ENCODE peak calls at places on chromosomes 11 and 22, in eight cellular contexts. One of them, this sample, is unnamed.

GRCh38 chr11:126853732-126854131 is 146.8 kb downstream of the KIRREL3 start:
- DNase-seq in effector memory CD8-positive, alpha-beta T cell: no peak
- DNase-seq in lung microvascular endothelial cell: no peak
- DNase-seq in frontal cortex: no peak
- DNase-seq in EH: peak
- DNase-seq in stimulated activated CD4-positive, alpha-beta T cell treated with anti-CD3 and anti-CD28 coated beads, Interleukin-4, amount 100 ng/mL, for 4 hours: no peak
- DNase-seq in EL: no peak
- DNase-seq in HFF-Myc: no peak
- DNase-seq in this sample: no peak

GRCh38 chr11:116790167-116791001 is 1.3 kb downstream of the APOA5 start:
- DNase-seq in effector memory CD8-positive, alpha-beta T cell: no peak
- DNase-seq in lung microvascular endothelial cell: no peak
- DNase-seq in frontal cortex: no peak
- DNase-seq in EH: no peak
- DNase-seq in stimulated activated CD4-positive, alpha-beta T cell treated with anti-CD3 and anti-CD28 coated beads, Interleukin-4, amount 100 ng/mL, for 4 hours: no peak
- DNase-seq in EL: no peak
- DNase-seq in HFF-Myc: no peak
- DNase-seq in this sample: no peak

GRCh38 chr11:77069336-77069968 is 2.7 kb downstream of the CAPN5 start:
- DNase-seq in effector memory CD8-positive, alpha-beta T cell: no peak
- DNase-seq in lung microvascular endothelial cell: no peak
- DNase-seq in frontal cortex: no peak
- DNase-seq in EH: no peak
- DNase-seq in stimulated activated CD4-positive, alpha-beta T cell treated with anti-CD3 and anti-CD28 coated beads, Interleukin-4, amount 100 ng/mL, for 4 hours: no peak
- DNase-seq in EL: no peak
- DNase-seq in HFF-Myc: no peak
- DNase-seq in this sample: no peak

GRCh38 chr22:36252754-36253522 is at the start of gene APOL1:
- DNase-seq in effector memory CD8-positive, alpha-beta T cell: peak
- DNase-seq in lung microvascular endothelial cell: peak
- DNase-seq in frontal cortex: no peak
- DNase-seq in EH: peak
- DNase-seq in stimulated activated CD4-positive, alpha-beta T cell treated with anti-CD3 and anti-CD28 coated beads, Interleukin-4, amount 100 ng/mL, for 4 hours: peak
- DNase-seq in EL: peak
- DNase-seq in HFF-Myc: no peak
- DNase-seq in this sample: peak

GRCh38 chr22:30386960-30387848 is at the start of gene RNF215:
- DNase-seq in effector memory CD8-positive, alpha-beta T cell: peak
- DNase-seq in lung microvascular endothelial cell: peak
- DNase-seq in frontal cortex: peak
- DNase-seq in EH: peak
- DNase-seq in stimulated activated CD4-positive, alpha-beta T cell treated with anti-CD3 and anti-CD28 coated beads, Interleukin-4, amount 100 ng/mL, for 4 hours: peak
- DNase-seq in EL: peak
- DNase-seq in HFF-Myc: no peak
- DNase-seq in this sample: peak

GRCh38 chr11:112748713-112749481 is 212.3 kb upstream of the NCAM1 start:
- DNase-seq in effector memory CD8-positive, alpha-beta T cell: no peak
- DNase-seq in lung microvascular endothelial cell: no peak
- DNase-seq in frontal cortex: no peak
- DNase-seq in EH: no peak
- DNase-seq in stimulated activated CD4-positive, alpha-beta T cell treated with anti-CD3 and anti-CD28 coated beads, Interleukin-4, amount 100 ng/mL, for 4 hours: no peak
- DNase-seq in EL: no peak
- DNase-seq in HFF-Myc: no peak
- DNase-seq in this sample: no peak

GRCh38 chr11:131889760-131890620 is 519.6 kb downstream of the NTM start:
- DNase-seq in effector memory CD8-positive, alpha-beta T cell: no peak
- DNase-seq in lung microvascular endothelial cell: no peak
- DNase-seq in frontal cortex: no peak
- DNase-seq in EH: peak
- DNase-seq in stimulated activated CD4-positive, alpha-beta T cell treated with anti-CD3 and anti-CD28 coated beads, Interleukin-4, amount 100 ng/mL, for 4 hours: no peak
- DNase-seq in EL: no peak
- DNase-seq in HFF-Myc: no peak
- DNase-seq in this sample: no peak

GRCh38 chr22:37464181-37464580 is 22.0 kb downstream of the MFNG start:
- DNase-seq in effector memory CD8-positive, alpha-beta T cell: no peak
- DNase-seq in lung microvascular endothelial cell: peak
- DNase-seq in frontal cortex: no peak
- DNase-seq in EH: no peak
- DNase-seq in stimulated activated CD4-positive, alpha-beta T cell treated with anti-CD3 and anti-CD28 coated beads, Interleukin-4, amount 100 ng/mL, for 4 hours: no peak
- DNase-seq in EL: peak
- DNase-seq in HFF-Myc: no peak
- DNase-seq in this sample: no peak

GRCh38 chr11:92045325-92045724 is 179.3 kb upstream of the FAT3 start:
- DNase-seq in effector memory CD8-positive, alpha-beta T cell: no peak
- DNase-seq in lung microvascular endothelial cell: no peak
- DNase-seq in frontal cortex: no peak
- DNase-seq in EH: no peak
- DNase-seq in stimulated activated CD4-positive, alpha-beta T cell treated with anti-CD3 and anti-CD28 coated beads, Interleukin-4, amount 100 ng/mL, for 4 hours: no peak
- DNase-seq in EL: no peak
- DNase-seq in HFF-Myc: no peak
- DNase-seq in this sample: no peak

This sample was measured in effector CD8-positive, alpha-beta T cell.